ENCODE peak calls at places on chromosomes 5 and 9, in eight cellular contexts. A is astrocyte; B is body of pancreas; M is astrocyte of the cerebellum; E is A549; G is CD4-positive, alpha-beta memory T cell; K is psoas muscle; C is breast epithelium. H is an unnamed sample.

GRCh38 chr9:127884976-127885490 is 7.6 kb upstream of the AK1 start:
- DNase-seq in A (no peak), B (no peak), M (no peak), E (no peak), G (no peak), K (no peak), C (no peak), H (no peak)

GRCh38 chr5:137887831-137888230 is 1.4 kb upstream of the PKD2L2 start:
- DNase-seq in A (no peak), B (no peak), M (no peak), E (no peak), G (no peak), K (no peak), C (no peak), H (no peak)

GRCh38 chr5:128546658-128547281 is 8.7 kb upstream of the FBN2 start:
- DNase-seq in A (no peak), B (no peak), M (no peak), E (no peak), G (no peak), K (no peak), C (no peak), H (no peak)

GRCh38 chr5:78983601-78984000 is 1.5 kb downstream of the ARSB start:
- DNase-seq in A (no peak), B (no peak), M (no peak), E (no peak), G (no peak), K (no peak), C (no peak), H (no peak)

GRCh38 chr5:172683696-172684464 is 42.8 kb downstream of the NEURL1B start:
- DNase-seq in A (no peak), B (no peak), M (no peak), E (no peak), G (peak), K (peak), C (no peak), H (no peak)

GRCh38 chr9:131001021-131001420 is 8.0 kb upstream of the LAMC3 start:
- DNase-seq in A (no peak), B (no peak), M (no peak), E (no peak), G (no peak), K (no peak), C (no peak), H (no peak)

GRCh38 chr9:83623634-83623991 is 670 bp downstream of the IDNK start:
- DNase-seq in A (no peak), B (no peak), M (no peak), E (no peak), G (peak), K (no peak), C (no peak), H (no peak)

GRCh38 chr9:4298255-4299005 is 1.4 kb downstream of the GLIS3 start:
- DNase-seq in A (no peak), B (peak), M (no peak), E (peak), G (peak), K (peak), C (peak), H (no peak)

GRCh38 chr5:142315231-142315900 is 9.5 kb downstream of the SPRY4 start:
- DNase-seq in A (no peak), B (no peak), M (no peak), E (no peak), G (no peak), K (no peak), C (no peak), H (no peak)

GRCh38 chr9:113309204-113309813 is 6.1 kb upstream of the RNF183 start:
- DNase-seq in A (peak), B (peak), M (peak), E (peak), G (peak), K (no peak), C (no peak), H (no peak)

GRCh38 chr5:73899055-73899454 is 273.1 kb downstream of the ARHGEF28 start:
- DNase-seq in A (no peak), B (no peak), M (no peak), E (no peak), G (no peak), K (no peak), C (no peak), H (no peak)
- H3K4me3 ChIP-seq in A (no peak), B (no peak), M (no peak), E (no peak), G (no peak), K (no peak), C (no peak), H (no peak)

GRCh38 chr5:179284751-179285191 is 60.5 kb downstream of the ADAMTS2 start:
- DNase-seq in A (no peak), B (no peak), M (no peak), E (no peak), G (no peak), K (peak), C (no peak), H (no peak)
- H3K4me3 ChIP-seq in A (no peak), B (no peak), M (no peak), E (no peak), G (no peak), K (peak), C (no peak), H (no peak)

GRCh38 chr5:43192558-43193170 is 639 bp downstream of the NIM1K start:
- DNase-seq in A (peak), B (peak), M (no peak), E (no peak), G (no peak), K (peak), C (no peak), H (no peak)

GRCh38 chr5:43193171-43193951 is 1.3 kb downstream of the NIM1K start:
- DNase-seq in A (peak), B (no peak), M (peak), E (peak), G (peak), K (no peak), C (no peak), H (peak)

GRCh38 chr5:43191740-43192557 is at the start of gene NIM1K:
- DNase-seq in A (peak), B (peak), M (no peak), E (peak), G (peak), K (peak), C (peak), H (no peak)

GRCh38 chr5:43195670-43196265 is 3.7 kb downstream of the NIM1K start:
- DNase-seq in A (no peak), B (no peak), M (no peak), E (no peak), G (no peak), K (no peak), C (no peak), H (no peak)

GRCh38 chr5:43193952-43194321 is 1.9 kb downstream of the NIM1K start:
- DNase-seq in A (no peak), B (no peak), M (no peak), E (no peak), G (no peak), K (no peak), C (no peak), H (no peak)
- H3K4me3 ChIP-seq in A (peak), B (no peak), M (peak), E (peak), G (no peak), K (no peak), C (no peak), H (peak)

GRCh38 chr9:109478665-109479380 is 19.3 kb downstream of the PTPN3 start:
- DNase-seq in A (no peak), B (no peak), M (no peak), E (no peak), G (no peak), K (no peak), C (no peak), H (no peak)
- H3K4me3 ChIP-seq in A (no peak), B (no peak), M (no peak), E (no peak), G (no peak), K (no peak), C (no peak), H (no peak)

H was measured in AG04449.